ENCODE peak calls at places on chromosome X, in six cellular contexts. K is HCT116, A is K562, M is GM12878, G is HepG2, B is H1. F is an unnamed sample.
A peak's percentile ranks its signal among the peaks of the same experiment; 100 is the strongest.

GRCh38 chrX:39020051-39020669 is 218.9 kb downstream of the MID1IP1 start:
- DNase-seq in G (no peak), B (no peak), K (no peak), M (no peak), A (no peak), F (no peak)

GRCh38 chrX:19670321-19670750 is 155.0 kb upstream of the MAP3K15 start:
- DNase-seq in G (peak; percentile 21), B (no peak), K (no peak), A (no peak), M (no peak), F (no peak)

GRCh38 chrX:6465731-6466130 is 69.2 kb downstream of the VCX3A start:
- DNase-seq in G (no peak), M (no peak), A (no peak), K (no peak), B (no peak), F (no peak)

GRCh38 chrX:96027363-96027894 is 657.2 kb upstream of the DIAPH2 start:
- DNase-seq in K (no peak), B (no peak), M (no peak), A (no peak), G (no peak), F (no peak)

GRCh38 chrX:129346574-129346973 is 176.7 kb downstream of the SMARCA1 start:
- DNase-seq in A (no peak), K (no peak), B (no peak), M (no peak), G (no peak), F (no peak)

GRCh38 chrX:140724337-140725105 is 15.0 kb downstream of the LINC00632 start:
- DNase-seq in B (no peak), M (no peak), G (no peak), K (no peak), A (no peak), F (no peak)

GRCh38 chrX:15854080-15854655 is 445 bp downstream of the AP1S2 start:
- DNase-seq in K (no peak), M (no peak), G (peak; percentile 24), B (no peak), A (peak; percentile 55), F (peak; percentile 54)

GRCh38 chrX:139720136-139720535 is 12.2 kb upstream of the MCF2 start:
- DNase-seq in M (no peak), K (no peak), G (peak; percentile 30), B (peak; percentile 34), A (no peak), F (peak; percentile 11)

GRCh38 chrX:27597506-27597905 is 7.4 kb downstream of the DCAF8L2 start:
- DNase-seq in A (no peak), M (no peak), K (no peak), B (no peak), G (no peak), F (no peak)

GRCh38 chrX:252421-253291 is 28.5 kb upstream of the PLCXD1 start:
- DNase-seq in G (no peak), M (no peak), B (no peak), A (no peak), K (no peak), F (no peak)

GRCh38 chrX:132216806-132217202 is 2.4 kb downstream of the RAP2C start:
- DNase-seq in A (no peak), M (no peak), K (no peak), G (no peak), B (no peak), F (no peak)

GRCh38 chrX:21926527-21927278 is 13.8 kb upstream of the SMS start:
- DNase-seq in B (no peak), G (peak; percentile 82), K (peak; percentile 82), M (no peak), A (no peak), F (no peak)

GRCh38 chrX:45710081-45710801 is 509.6 kb upstream of the DIPK2B start:
- DNase-seq in A (no peak), K (peak; percentile 99), M (peak; percentile 69), B (no peak), G (no peak), F (no peak)

GRCh38 chrX:118655561-118656246 is 71.7 kb upstream of the IL13RA1 start:
- DNase-seq in M (no peak), G (peak; percentile 2), K (no peak), A (no peak), B (no peak), F (no peak)

DNA sequence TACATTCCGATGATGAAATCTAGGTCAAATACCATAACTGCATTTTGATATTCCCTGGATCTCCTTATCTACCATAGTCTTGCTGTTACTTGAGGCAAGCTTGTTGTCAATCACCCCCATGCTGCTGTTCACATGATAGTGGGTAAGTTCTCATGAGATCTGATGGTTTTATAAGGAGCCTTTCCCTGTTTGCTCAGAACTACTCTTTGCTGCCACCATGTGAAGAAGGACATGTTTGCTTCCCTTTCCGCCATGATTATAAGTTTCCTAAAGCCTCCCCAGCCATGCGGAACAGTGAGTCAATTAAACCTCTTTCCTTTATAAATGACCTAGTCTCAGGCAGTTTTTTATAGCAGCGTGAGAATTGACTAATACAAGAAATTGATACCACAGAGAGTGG is 432.0 kb downstream of the GLUD2 start:
- DNase-seq in B (no peak), K (no peak), G (no peak), A (no peak), M (no peak), F (no peak)
- TF ChIP-seq ATF3 in B (no peak), K (no peak), G (no peak), A (no peak), M (no peak), F (no peak)

GRCh38 chrX:152897216-152898144 is at the start of gene ZNF185:
- DNase-seq in K (no peak), G (no peak), A (peak; percentile 48), B (no peak), M (no peak), F (peak; percentile 88)
- TF ChIP-seq ATF3 in K (no peak), G (no peak), A (no peak), B (no peak), M (no peak), F (no peak)

GRCh38 chrX:101108293-101108692 is 10.3 kb downstream of the CENPI start:
- DNase-seq in M (no peak), A (no peak), K (no peak), G (no peak), B (no peak), F (no peak)
- TF ChIP-seq ATF3 in M (no peak), A (no peak), K (no peak), G (no peak), B (no peak), F (no peak)

GRCh38 chrX:46957299-46957698 is 45.1 kb downstream of the JADE3 start:
- DNase-seq in M (no peak), A (no peak), K (no peak), G (no peak), B (no peak), F (no peak)
- TF ChIP-seq ATF3 in M (no peak), A (no peak), K (no peak), G (no peak), B (no peak), F (no peak)

DNA sequence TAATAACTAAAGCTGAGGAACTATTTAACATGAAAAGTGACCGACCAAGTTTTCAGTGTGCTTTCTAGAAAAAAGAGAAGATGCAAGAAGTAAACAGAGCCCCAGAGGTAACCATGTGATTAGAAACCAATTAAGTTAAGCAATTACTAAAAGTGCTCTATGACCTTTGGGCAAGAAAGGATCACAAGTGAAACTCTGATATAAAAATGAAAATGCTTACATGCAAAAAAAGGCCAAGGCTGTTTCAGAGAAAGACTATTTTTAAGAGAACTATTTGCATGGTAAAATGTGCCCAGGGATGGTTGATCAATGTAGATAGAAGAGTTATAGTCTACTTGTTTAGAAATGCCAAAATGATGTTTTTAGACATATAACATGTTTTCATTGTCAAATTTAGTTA is 22.0 kb downstream of the KLHL15 start:
- DNase-seq in A (no peak), M (no peak), K (no peak), G (no peak), B (no peak), F (no peak)
- TF ChIP-seq ATF3 in A (no peak), M (no peak), K (no peak), G (no peak), B (no peak), F (no peak)